ENCODE peak calls at places on chromosomes 6 and 20, in six cellular contexts. One of them, this sample, is unnamed.

GRCh38 chr6:15269619-15270018 is 23.8 kb downstream of the JARID2 start:
- DNase-seq in NB4: no peak
- DNase-seq in AG04450: no peak
- DNase-seq in omental fat pad: no peak
- DNase-seq in cardiac fibroblast: no peak
- DNase-seq in MCF 10A: no peak
- DNase-seq in this sample: no peak

GRCh38 chr20:51219544-51219943 is 196.6 kb upstream of the KCNG1 start:
- DNase-seq in NB4: no peak
- DNase-seq in MCF 10A: no peak
- DNase-seq in AG04450: no peak
- DNase-seq in omental fat pad: no peak
- DNase-seq in cardiac fibroblast: no peak
- DNase-seq in this sample: no peak

GRCh38 chr20:36478137-36478905 is 63.0 kb upstream of the MYL9 start:
- DNase-seq in MCF 10A: no peak
- DNase-seq in omental fat pad: no peak
- DNase-seq in cardiac fibroblast: no peak
- DNase-seq in NB4: no peak
- DNase-seq in AG04450: no peak
- DNase-seq in this sample: no peak

GRCh38 chr20:32003325-32003724 is 6.9 kb upstream of the CCM2L start:
- DNase-seq in cardiac fibroblast: no peak
- DNase-seq in NB4: peak; percentile 23
- DNase-seq in AG04450: no peak
- DNase-seq in omental fat pad: no peak
- DNase-seq in MCF 10A: no peak
- DNase-seq in this sample: no peak

GRCh38 chr6:38714239-38715015 is 684 bp upstream of the DNAH8 start:
- DNase-seq in MCF 10A: no peak
- DNase-seq in NB4: no peak
- DNase-seq in omental fat pad: no peak
- DNase-seq in cardiac fibroblast: no peak
- DNase-seq in AG04450: no peak
- DNase-seq in this sample: no peak

GRCh38 chr20:4303136-4303535 is 287.8 kb upstream of the RNF24 start:
- DNase-seq in omental fat pad: no peak
- DNase-seq in MCF 10A: no peak
- DNase-seq in NB4: no peak
- DNase-seq in AG04450: no peak
- DNase-seq in cardiac fibroblast: no peak
- DNase-seq in this sample: no peak

GRCh38 chr6:32938494-32938893 is 2.3 kb downstream of the HLA-DMB start:
- DNase-seq in AG04450: no peak
- DNase-seq in MCF 10A: no peak
- DNase-seq in NB4: no peak
- DNase-seq in cardiac fibroblast: no peak
- DNase-seq in omental fat pad: no peak
- DNase-seq in this sample: no peak

GRCh38 chr20:58969439-58969838 is 11.6 kb upstream of the NELFCD start:
- DNase-seq in AG04450: no peak
- DNase-seq in cardiac fibroblast: no peak
- DNase-seq in omental fat pad: no peak
- DNase-seq in NB4: no peak
- DNase-seq in MCF 10A: no peak
- DNase-seq in this sample: no peak

GRCh38 chr6:43735642-43736199 is 34.3 kb upstream of the VEGFA start:
- DNase-seq in omental fat pad: no peak
- DNase-seq in AG04450: no peak
- DNase-seq in MCF 10A: peak; percentile 34
- DNase-seq in NB4: no peak
- DNase-seq in cardiac fibroblast: no peak
- DNase-seq in this sample: no peak

GRCh38 chr20:36854343-36855240 is 21.3 kb upstream of the TLDC2 start:
- DNase-seq in NB4: no peak
- DNase-seq in MCF 10A: peak; percentile 52
- DNase-seq in omental fat pad: no peak
- DNase-seq in AG04450: no peak
- DNase-seq in cardiac fibroblast: no peak
- DNase-seq in this sample: no peak

GRCh38 chr20:54477134-54477533 is 1.7 kb downstream of the DOK5 start:
- DNase-seq in omental fat pad: no peak
- DNase-seq in cardiac fibroblast: no peak
- DNase-seq in NB4: no peak
- DNase-seq in AG04450: no peak
- DNase-seq in MCF 10A: no peak
- DNase-seq in this sample: no peak

GRCh38 chr6:156126535-156126934 is 650.6 kb upstream of the ARID1B start:
- DNase-seq in AG04450: no peak
- DNase-seq in MCF 10A: no peak
- DNase-seq in cardiac fibroblast: no peak
- DNase-seq in NB4: no peak
- DNase-seq in omental fat pad: no peak
- DNase-seq in this sample: no peak

GRCh38 chr20:8154636-8155035 is 22.6 kb downstream of the PLCB1 start:
- DNase-seq in AG04450: no peak
- DNase-seq in NB4: peak; percentile 74
- DNase-seq in cardiac fibroblast: no peak
- DNase-seq in omental fat pad: no peak
- DNase-seq in MCF 10A: peak; percentile 6
- DNase-seq in this sample: no peak

GRCh38 chr20:50691585-50692552 is 527 bp upstream of the RIPOR3 start:
- DNase-seq in AG04450: peak; percentile 30
- DNase-seq in NB4: no peak
- DNase-seq in cardiac fibroblast: peak; percentile 68
- DNase-seq in omental fat pad: no peak
- DNase-seq in MCF 10A: no peak
- DNase-seq in this sample: no peak

GRCh38 chr6:149169761-149170359 is 147.7 kb upstream of the TAB2 start:
- DNase-seq in NB4: no peak
- DNase-seq in MCF 10A: peak; percentile 35
- DNase-seq in omental fat pad: no peak
- DNase-seq in cardiac fibroblast: peak; percentile 13
- DNase-seq in AG04450: no peak
- DNase-seq in this sample: no peak

GRCh38 chr6:32854376-32855178 is 585 bp downstream of the PSMB9 start:
- DNase-seq in MCF 10A: peak; percentile 28
- DNase-seq in omental fat pad: no peak
- DNase-seq in cardiac fibroblast: peak; percentile 42
- DNase-seq in NB4: peak; percentile 68
- DNase-seq in AG04450: no peak
- DNase-seq in this sample: no peak

GRCh38 chr20:42024653-42025052 is 406.5 kb upstream of the CHD6 start:
- DNase-seq in AG04450: no peak
- DNase-seq in omental fat pad: no peak
- DNase-seq in MCF 10A: no peak
- DNase-seq in NB4: peak; percentile 41
- DNase-seq in cardiac fibroblast: peak; percentile 4
- DNase-seq in this sample: no peak

GRCh38 chr20:59873409-59873808 is 60.0 kb downstream of the SYCP2 start:
- DNase-seq in MCF 10A: no peak
- DNase-seq in NB4: peak; percentile 3
- DNase-seq in AG04450: no peak
- DNase-seq in cardiac fibroblast: no peak
- DNase-seq in omental fat pad: no peak
- DNase-seq in this sample: no peak

GRCh38 chr6:160029525-160029924 is 60.6 kb downstream of the IGF2R start:
- DNase-seq in omental fat pad: no peak
- DNase-seq in cardiac fibroblast: no peak
- DNase-seq in MCF 10A: no peak
- DNase-seq in AG04450: no peak
- DNase-seq in NB4: no peak
- DNase-seq in this sample: no peak

GRCh38 chr20:10557685-10558084 is 116.1 kb downstream of the JAG1 start:
- DNase-seq in AG04450: no peak
- DNase-seq in cardiac fibroblast: no peak
- DNase-seq in MCF 10A: peak; percentile 56
- DNase-seq in NB4: no peak
- DNase-seq in omental fat pad: no peak
- DNase-seq in this sample: no peak

GRCh38 chr6:37459981-37460800 is 27.2 kb downstream of the CMTR1 start:
- DNase-seq in cardiac fibroblast: peak; percentile 16
- DNase-seq in omental fat pad: no peak
- DNase-seq in MCF 10A: no peak
- DNase-seq in NB4: peak; percentile 20
- DNase-seq in AG04450: no peak
- DNase-seq in this sample: no peak

GRCh38 chr20:56513807-56514150 is 10.8 kb upstream of the FAM209A start:
- DNase-seq in AG04450: no peak
- DNase-seq in omental fat pad: no peak
- DNase-seq in MCF 10A: no peak
- DNase-seq in cardiac fibroblast: no peak
- DNase-seq in NB4: no peak
- DNase-seq in this sample: no peak

GRCh38 chr6:68086199-68086598 is 548.9 kb upstream of the ADGRB3 start:
- DNase-seq in NB4: no peak
- DNase-seq in cardiac fibroblast: no peak
- DNase-seq in omental fat pad: no peak
- DNase-seq in MCF 10A: no peak
- DNase-seq in AG04450: no peak
- DNase-seq in this sample: no peak

GRCh38 chr20:36116813-36117441 is 37.6 kb upstream of the EPB41L1 start:
- DNase-seq in NB4: peak; percentile 36
- DNase-seq in MCF 10A: no peak
- DNase-seq in AG04450: peak; percentile 49
- DNase-seq in cardiac fibroblast: peak; percentile 78
- DNase-seq in omental fat pad: no peak
- DNase-seq in this sample: no peak

GRCh38 chr20:34538671-34539123 is 19.8 kb upstream of the MAP1LC3A start:
- DNase-seq in omental fat pad: no peak
- DNase-seq in cardiac fibroblast: peak; percentile 72
- DNase-seq in NB4: peak; percentile 79
- DNase-seq in MCF 10A: peak; percentile 62
- DNase-seq in AG04450: no peak
- DNase-seq in this sample: no peak

GRCh38 chr6:36805917-36806316 is 33.3 kb downstream of the CPNE5 start:
- DNase-seq in NB4: no peak
- DNase-seq in MCF 10A: no peak
- DNase-seq in omental fat pad: no peak
- DNase-seq in AG04450: no peak
- DNase-seq in cardiac fibroblast: no peak
- DNase-seq in this sample: no peak

GRCh38 chr6:13261464-13261994 is 66.8 kb downstream of the TBC1D7 start:
- DNase-seq in NB4: peak; percentile 64
- DNase-seq in AG04450: no peak
- DNase-seq in cardiac fibroblast: no peak
- DNase-seq in MCF 10A: no peak
- DNase-seq in omental fat pad: no peak
- DNase-seq in this sample: no peak

GRCh38 chr20:47223896-47224295 is 132.6 kb downstream of the ZMYND8 start:
- DNase-seq in NB4: no peak
- DNase-seq in cardiac fibroblast: no peak
- DNase-seq in omental fat pad: no peak
- DNase-seq in MCF 10A: no peak
- DNase-seq in AG04450: no peak
- DNase-seq in this sample: no peak

GRCh38 chr20:62736407-62737071 is 27.9 kb downstream of the NTSR1 start:
- DNase-seq in cardiac fibroblast: no peak
- DNase-seq in AG04450: no peak
- DNase-seq in omental fat pad: no peak
- DNase-seq in NB4: peak; percentile 83
- DNase-seq in MCF 10A: no peak
- DNase-seq in this sample: no peak

GRCh38 chr6:108074057-108074358 is 533 bp downstream of the OSTM1 start:
- DNase-seq in MCF 10A: no peak
- DNase-seq in NB4: no peak
- DNase-seq in AG04450: no peak
- DNase-seq in omental fat pad: peak; percentile 37
- DNase-seq in cardiac fibroblast: no peak
- DNase-seq in this sample: no peak

GRCh38 chr20:4949833-4950178 is 51.5 kb downstream of the SLC23A2 start:
- DNase-seq in omental fat pad: no peak
- DNase-seq in MCF 10A: peak; percentile 42
- DNase-seq in AG04450: no peak
- DNase-seq in cardiac fibroblast: peak; percentile 66
- DNase-seq in NB4: peak; percentile 58
- DNase-seq in this sample: no peak

GRCh38 chr6:99602519-99603420 is 3.9 kb upstream of the PRDM13 start:
- DNase-seq in AG04450: no peak
- DNase-seq in omental fat pad: no peak
- DNase-seq in MCF 10A: no peak
- DNase-seq in NB4: no peak
- DNase-seq in cardiac fibroblast: no peak
- DNase-seq in this sample: no peak
- TF ChIP-seq CTCF in AG04450: no peak
- TF ChIP-seq CTCF in omental fat pad: no peak
- TF ChIP-seq CTCF in MCF 10A: no peak
- TF ChIP-seq CTCF in NB4: no peak
- TF ChIP-seq CTCF in cardiac fibroblast: no peak
- TF ChIP-seq CTCF in this sample: no peak

DNA sequence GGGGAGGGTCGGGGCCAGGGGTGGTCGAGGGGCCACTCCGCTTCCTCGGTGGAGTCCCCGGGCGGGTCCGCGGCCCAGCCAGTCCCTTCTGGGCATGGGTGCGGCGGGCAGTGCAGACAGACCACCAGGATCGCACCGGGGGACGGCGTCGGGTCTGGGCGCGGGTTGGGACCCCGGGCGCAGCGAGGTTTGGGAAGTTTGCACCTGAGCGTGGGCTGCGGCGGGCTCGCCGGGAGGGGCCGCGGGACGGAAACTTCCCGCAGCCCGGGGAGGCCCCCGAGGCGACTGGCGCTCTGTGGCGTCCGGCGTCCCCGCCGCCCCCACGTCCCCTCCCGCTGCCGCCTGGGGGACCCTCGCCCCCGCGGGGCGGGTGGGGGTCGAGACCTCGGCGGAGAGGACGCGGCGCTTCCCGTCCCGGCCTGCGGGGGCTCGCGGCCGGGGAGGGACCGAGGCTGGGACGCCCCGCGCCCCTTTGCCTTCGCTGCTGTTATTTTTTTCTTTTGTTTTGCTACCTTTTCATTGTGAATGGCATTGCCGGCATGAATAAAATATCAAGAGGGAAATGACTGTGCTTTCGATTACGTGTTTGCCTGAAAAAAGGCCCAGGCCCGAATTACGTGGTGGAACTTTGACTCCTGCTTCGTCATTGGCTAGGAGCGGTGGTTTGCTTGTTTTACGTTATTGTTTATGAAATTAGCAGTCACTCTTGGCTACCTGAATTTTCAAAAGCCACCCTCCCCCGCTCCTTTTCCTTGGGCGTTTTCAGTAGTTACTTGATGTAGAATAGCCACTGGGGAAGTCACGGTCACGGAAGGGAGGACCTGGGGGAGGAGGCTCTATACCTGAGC is 701 bp downstream of the SNX9 start:
- DNase-seq in MCF 10A: peak; percentile 73
- DNase-seq in AG04450: peak; percentile 43
- DNase-seq in NB4: peak; percentile 69
- DNase-seq in omental fat pad: peak; percentile 46
- DNase-seq in cardiac fibroblast: peak; percentile 85
- DNase-seq in this sample: no peak
- TF ChIP-seq CTCF in MCF 10A: no peak
- TF ChIP-seq CTCF in AG04450: no peak
- TF ChIP-seq CTCF in NB4: no peak
- TF ChIP-seq CTCF in omental fat pad: no peak
- TF ChIP-seq CTCF in cardiac fibroblast: no peak
- TF ChIP-seq CTCF in this sample: peak; percentile 60

GRCh38 chr6:75205776-75206334 is at the start of gene COL12A1:
- DNase-seq in AG04450: peak; percentile 99
- DNase-seq in omental fat pad: peak; percentile 87
- DNase-seq in cardiac fibroblast: peak; percentile 99
- DNase-seq in NB4: no peak
- DNase-seq in MCF 10A: peak; percentile 99
- DNase-seq in this sample: no peak
- TF ChIP-seq CTCF in AG04450: no peak
- TF ChIP-seq CTCF in omental fat pad: no peak
- TF ChIP-seq CTCF in cardiac fibroblast: no peak
- TF ChIP-seq CTCF in NB4: no peak
- TF ChIP-seq CTCF in MCF 10A: peak; percentile 5
- TF ChIP-seq CTCF in this sample: no peak

GRCh38 chr6:3501826-3502505 is 45.1 kb upstream of the SLC22A23 start:
- DNase-seq in MCF 10A: no peak
- DNase-seq in omental fat pad: no peak
- DNase-seq in AG04450: no peak
- DNase-seq in cardiac fibroblast: no peak
- DNase-seq in NB4: no peak
- DNase-seq in this sample: no peak
- TF ChIP-seq CTCF in MCF 10A: no peak
- TF ChIP-seq CTCF in omental fat pad: no peak
- TF ChIP-seq CTCF in AG04450: no peak
- TF ChIP-seq CTCF in cardiac fibroblast: no peak
- TF ChIP-seq CTCF in NB4: no peak
- TF ChIP-seq CTCF in this sample: no peak